ENCODE peak calls at places on chromosome 10, in seven cellular contexts. One of them, this sample, is unnamed.

GRCh38 chr10:500876-501275 is 188.6 kb downstream of the DIP2C start:
- DNase-seq in mesendoderm: no peak
- DNase-seq in trophoblast cell: no peak
- DNase-seq in neuronal stem cell: no peak
- DNase-seq in IMR-90: peak
- DNase-seq in H1: no peak
- DNase-seq in mesenchymal stem cell: no peak
- DNase-seq in this sample: no peak

GRCh38 chr10:91551856-91552255 is 81.0 kb downstream of the PPP1R3C start:
- DNase-seq in mesendoderm: peak
- DNase-seq in trophoblast cell: no peak
- DNase-seq in neuronal stem cell: peak
- DNase-seq in IMR-90: peak
- DNase-seq in H1: peak
- DNase-seq in mesenchymal stem cell: peak
- DNase-seq in this sample: peak

GRCh38 chr10:49076741-49077521 is 38.4 kb downstream of the VSTM4 start:
- DNase-seq in mesendoderm: no peak
- DNase-seq in trophoblast cell: no peak
- DNase-seq in neuronal stem cell: no peak
- DNase-seq in IMR-90: no peak
- DNase-seq in H1: peak
- DNase-seq in mesenchymal stem cell: no peak
- DNase-seq in this sample: no peak

GRCh38 chr10:74823791-74824183 is 2.6 kb upstream of the KAT6B start:
- DNase-seq in mesendoderm: no peak
- DNase-seq in trophoblast cell: no peak
- DNase-seq in neuronal stem cell: no peak
- DNase-seq in IMR-90: peak
- DNase-seq in H1: no peak
- DNase-seq in mesenchymal stem cell: no peak
- DNase-seq in this sample: no peak

GRCh38 chr10:93379366-93380042 is 102.6 kb downstream of the MYOF start:
- DNase-seq in mesendoderm: no peak
- DNase-seq in trophoblast cell: no peak
- DNase-seq in neuronal stem cell: no peak
- DNase-seq in IMR-90: peak
- DNase-seq in H1: no peak
- DNase-seq in mesenchymal stem cell: peak
- DNase-seq in this sample: no peak

GRCh38 chr10:50929670-50930069 is 44.2 kb upstream of the A1CF start:
- DNase-seq in mesendoderm: peak
- DNase-seq in trophoblast cell: no peak
- DNase-seq in neuronal stem cell: no peak
- DNase-seq in IMR-90: no peak
- DNase-seq in H1: no peak
- DNase-seq in mesenchymal stem cell: no peak
- DNase-seq in this sample: no peak

GRCh38 chr10:93652857-93653256 is 40.5 kb downstream of the PDE6C start:
- DNase-seq in mesendoderm: no peak
- DNase-seq in trophoblast cell: no peak
- DNase-seq in neuronal stem cell: no peak
- DNase-seq in IMR-90: peak
- DNase-seq in H1: no peak
- DNase-seq in mesenchymal stem cell: no peak
- DNase-seq in this sample: no peak

GRCh38 chr10:125144693-125145623 is 15.4 kb downstream of the CTBP2 start:
- DNase-seq in mesendoderm: peak
- DNase-seq in trophoblast cell: peak
- DNase-seq in neuronal stem cell: no peak
- DNase-seq in IMR-90: peak
- DNase-seq in H1: peak
- DNase-seq in mesenchymal stem cell: peak
- DNase-seq in this sample: peak

GRCh38 chr10:91700788-91701444 is 68.0 kb upstream of the PPP1R3C start:
- DNase-seq in mesendoderm: no peak
- DNase-seq in trophoblast cell: no peak
- DNase-seq in neuronal stem cell: no peak
- DNase-seq in IMR-90: peak
- DNase-seq in H1: no peak
- DNase-seq in mesenchymal stem cell: peak
- DNase-seq in this sample: no peak

GRCh38 chr10:30589441-30589840 is 40.1 kb downstream of the LYZL2 start:
- DNase-seq in mesendoderm: no peak
- DNase-seq in trophoblast cell: no peak
- DNase-seq in neuronal stem cell: no peak
- DNase-seq in IMR-90: no peak
- DNase-seq in H1: no peak
- DNase-seq in mesenchymal stem cell: no peak
- DNase-seq in this sample: no peak

GRCh38 chr10:71999360-72000072 is 35.3 kb downstream of the CHST3 start:
- DNase-seq in mesendoderm: peak
- DNase-seq in trophoblast cell: no peak
- DNase-seq in neuronal stem cell: no peak
- DNase-seq in IMR-90: peak
- DNase-seq in H1: no peak
- DNase-seq in mesenchymal stem cell: peak
- DNase-seq in this sample: no peak

GRCh38 chr10:132962623-132963429 is 20.5 kb upstream of the CFAP46 start:
- DNase-seq in mesendoderm: no peak
- DNase-seq in trophoblast cell: no peak
- DNase-seq in neuronal stem cell: no peak
- DNase-seq in IMR-90: peak
- DNase-seq in H1: no peak
- DNase-seq in mesenchymal stem cell: no peak
- DNase-seq in this sample: no peak

GRCh38 chr10:59589721-59590120 is 119.9 kb downstream of the SLC16A9 start:
- DNase-seq in mesendoderm: no peak
- DNase-seq in trophoblast cell: no peak
- DNase-seq in neuronal stem cell: no peak
- DNase-seq in IMR-90: no peak
- DNase-seq in H1: no peak
- DNase-seq in mesenchymal stem cell: no peak
- DNase-seq in this sample: no peak

GRCh38 chr10:38054361-38054797 is 39.8 kb upstream of the ZNF37A start:
- DNase-seq in mesendoderm: no peak
- DNase-seq in trophoblast cell: peak
- DNase-seq in neuronal stem cell: no peak
- DNase-seq in IMR-90: peak
- DNase-seq in H1: no peak
- DNase-seq in mesenchymal stem cell: peak
- DNase-seq in this sample: no peak

GRCh38 chr10:26821699-26822542 is 38.8 kb downstream of the ABI1 start:
- DNase-seq in mesendoderm: no peak
- DNase-seq in trophoblast cell: no peak
- DNase-seq in neuronal stem cell: no peak
- DNase-seq in IMR-90: no peak
- DNase-seq in H1: no peak
- DNase-seq in mesenchymal stem cell: no peak
- DNase-seq in this sample: no peak

GRCh38 chr10:124197301-124198148 is 104.1 kb upstream of the CHST15 start:
- DNase-seq in mesendoderm: no peak
- DNase-seq in trophoblast cell: no peak
- DNase-seq in neuronal stem cell: no peak
- DNase-seq in IMR-90: no peak
- DNase-seq in H1: no peak
- DNase-seq in mesenchymal stem cell: no peak
- DNase-seq in this sample: no peak

GRCh38 chr10:27742195-27742925 is 3.3 kb downstream of the MKX start:
- DNase-seq in mesendoderm: peak
- DNase-seq in trophoblast cell: peak
- DNase-seq in neuronal stem cell: no peak
- DNase-seq in IMR-90: peak
- DNase-seq in H1: peak
- DNase-seq in mesenchymal stem cell: peak
- DNase-seq in this sample: peak

GRCh38 chr10:96951954-96952353 is 119.9 kb downstream of the LCOR start:
- DNase-seq in mesendoderm: no peak
- DNase-seq in trophoblast cell: no peak
- DNase-seq in neuronal stem cell: no peak
- DNase-seq in IMR-90: no peak
- DNase-seq in H1: no peak
- DNase-seq in mesenchymal stem cell: no peak
- DNase-seq in this sample: no peak

GRCh38 chr10:100972904-100973535 is 3.7 kb downstream of the SEMA4G start:
- DNase-seq in mesendoderm: no peak
- DNase-seq in trophoblast cell: no peak
- DNase-seq in neuronal stem cell: no peak
- DNase-seq in IMR-90: no peak
- DNase-seq in H1: no peak
- DNase-seq in mesenchymal stem cell: no peak
- DNase-seq in this sample: no peak

GRCh38 chr10:100970076-100970913 is 991 bp downstream of the SEMA4G start:
- DNase-seq in mesendoderm: peak
- DNase-seq in trophoblast cell: peak
- DNase-seq in neuronal stem cell: no peak
- DNase-seq in IMR-90: no peak
- DNase-seq in H1: peak
- DNase-seq in mesenchymal stem cell: no peak
- DNase-seq in this sample: peak

GRCh38 chr10:100970914-100971811 is 1.9 kb downstream of the SEMA4G start:
- DNase-seq in mesendoderm: no peak
- DNase-seq in trophoblast cell: no peak
- DNase-seq in neuronal stem cell: no peak
- DNase-seq in IMR-90: no peak
- DNase-seq in H1: no peak
- DNase-seq in mesenchymal stem cell: no peak
- DNase-seq in this sample: no peak

GRCh38 chr10:100969175-100970075 is at the start of gene SEMA4G:
- DNase-seq in mesendoderm: peak
- DNase-seq in trophoblast cell: peak
- DNase-seq in neuronal stem cell: peak
- DNase-seq in IMR-90: peak
- DNase-seq in H1: peak
- DNase-seq in mesenchymal stem cell: peak
- DNase-seq in this sample: peak

DNA sequence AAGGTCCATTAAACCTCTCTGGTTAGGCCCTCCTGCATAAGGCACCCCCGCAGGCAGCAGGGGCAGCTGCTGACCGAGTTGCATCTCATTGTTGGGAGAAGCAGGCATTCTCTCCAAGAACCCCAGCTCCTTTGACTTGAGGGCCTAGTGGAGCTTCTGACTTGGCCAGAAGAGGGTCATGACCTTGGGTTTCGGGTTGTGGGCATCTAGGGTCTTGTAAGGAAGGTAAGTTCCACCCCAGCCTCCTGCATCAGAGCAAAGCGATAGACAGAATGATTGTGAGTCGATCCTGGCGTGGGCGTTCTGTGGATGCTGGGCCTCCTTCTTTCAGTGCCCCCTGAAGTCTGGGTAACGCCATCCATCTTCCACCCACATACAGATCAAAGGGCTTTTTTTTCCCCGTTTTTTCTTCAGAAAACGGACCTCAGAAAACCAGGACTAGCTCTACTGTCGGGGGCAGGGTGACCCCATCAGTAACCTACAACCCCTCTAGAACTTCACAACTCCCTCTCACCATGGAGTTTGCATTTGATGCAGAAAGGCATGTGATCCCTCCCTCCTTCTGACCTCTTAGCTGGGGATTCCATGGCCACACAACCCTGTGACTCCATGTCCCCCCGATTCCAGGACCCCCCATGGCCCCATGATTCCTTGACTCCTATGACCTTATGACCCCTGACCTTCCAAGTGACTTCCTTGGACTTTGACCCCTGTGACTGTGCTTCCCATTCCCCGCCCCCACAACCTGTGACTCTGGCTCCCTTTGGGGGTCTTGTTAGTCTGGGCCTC is 3.0 kb downstream of the SEMA4G start:
- DNase-seq in mesendoderm: no peak
- DNase-seq in trophoblast cell: no peak
- DNase-seq in neuronal stem cell: no peak
- DNase-seq in IMR-90: no peak
- DNase-seq in H1: no peak
- DNase-seq in mesenchymal stem cell: no peak
- DNase-seq in this sample: no peak
- H4K8ac ChIP-seq in mesendoderm: no peak
- H4K8ac ChIP-seq in trophoblast cell: no peak
- H4K8ac ChIP-seq in neuronal stem cell: no peak
- H4K8ac ChIP-seq in IMR-90: no peak
- H4K8ac ChIP-seq in H1: no peak
- H4K8ac ChIP-seq in mesenchymal stem cell: no peak
- H4K8ac ChIP-seq in this sample: no peak

GRCh38 chr10:6695519-6695918 is 115.4 kb upstream of the PRKCQ start:
- DNase-seq in mesendoderm: no peak
- DNase-seq in trophoblast cell: no peak
- DNase-seq in neuronal stem cell: no peak
- DNase-seq in IMR-90: no peak
- DNase-seq in H1: no peak
- DNase-seq in mesenchymal stem cell: no peak
- DNase-seq in this sample: no peak
- H4K8ac ChIP-seq in mesendoderm: no peak
- H4K8ac ChIP-seq in trophoblast cell: no peak
- H4K8ac ChIP-seq in neuronal stem cell: no peak
- H4K8ac ChIP-seq in IMR-90: no peak
- H4K8ac ChIP-seq in H1: no peak
- H4K8ac ChIP-seq in mesenchymal stem cell: no peak
- H4K8ac ChIP-seq in this sample: no peak

DNA sequence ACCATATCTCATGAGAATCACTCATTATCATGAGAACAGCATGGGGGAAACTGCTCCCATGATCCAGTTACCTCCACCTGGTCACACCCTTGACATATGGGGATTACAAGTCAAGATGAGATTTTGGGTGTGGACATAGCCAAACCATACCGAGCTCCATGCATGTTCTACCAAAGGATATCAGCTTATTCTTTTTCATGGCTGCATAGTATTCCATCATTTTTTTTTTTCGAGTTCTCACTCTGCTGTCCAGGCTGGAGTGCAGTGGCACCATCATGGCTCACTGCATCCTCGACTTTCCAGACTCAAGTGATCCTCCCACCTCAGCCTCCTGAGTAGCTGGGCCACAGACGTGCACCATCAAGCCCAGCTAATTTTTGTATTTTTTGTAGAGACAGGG is 668.3 kb downstream of the GATA3 start:
- DNase-seq in mesendoderm: no peak
- DNase-seq in trophoblast cell: no peak
- DNase-seq in neuronal stem cell: no peak
- DNase-seq in IMR-90: no peak
- DNase-seq in H1: no peak
- DNase-seq in mesenchymal stem cell: no peak
- DNase-seq in this sample: no peak
- H4K8ac ChIP-seq in mesendoderm: no peak
- H4K8ac ChIP-seq in trophoblast cell: no peak
- H4K8ac ChIP-seq in neuronal stem cell: no peak
- H4K8ac ChIP-seq in IMR-90: no peak
- H4K8ac ChIP-seq in H1: no peak
- H4K8ac ChIP-seq in mesenchymal stem cell: no peak
- H4K8ac ChIP-seq in this sample: no peak

DNA sequence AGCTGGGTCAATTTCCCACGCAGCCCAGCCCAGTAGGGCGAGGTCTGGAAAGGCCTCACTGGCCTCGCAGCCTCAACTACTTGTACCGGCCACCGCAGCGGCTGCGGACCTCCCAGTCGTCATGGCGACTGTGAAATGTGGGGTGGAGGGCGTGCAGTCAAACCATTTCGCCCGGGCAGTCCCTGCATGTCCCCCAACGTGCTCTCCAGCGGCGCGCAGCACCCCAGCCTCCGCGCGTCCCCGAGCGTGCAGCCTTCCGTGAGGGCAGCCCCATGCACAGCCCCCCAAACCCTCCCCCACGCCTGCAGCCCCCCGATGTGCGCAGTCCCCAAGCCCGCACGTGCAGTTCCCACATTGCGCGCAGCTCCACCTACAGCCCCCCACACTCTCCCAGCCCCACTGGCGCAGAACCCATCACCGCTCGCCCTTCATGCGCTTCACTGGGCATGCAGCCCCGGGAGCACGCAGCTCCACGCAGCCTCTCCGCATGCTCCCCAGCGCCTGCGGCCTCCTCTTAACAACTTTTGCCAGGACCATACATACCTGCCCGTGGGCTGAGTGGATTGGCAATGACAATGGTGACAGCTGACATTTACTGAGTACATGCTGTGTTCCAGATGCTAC is 34.5 kb upstream of the SFTPD start:
- DNase-seq in mesendoderm: no peak
- DNase-seq in trophoblast cell: no peak
- DNase-seq in neuronal stem cell: no peak
- DNase-seq in IMR-90: no peak
- DNase-seq in H1: no peak
- DNase-seq in mesenchymal stem cell: no peak
- DNase-seq in this sample: peak
- H4K8ac ChIP-seq in mesendoderm: no peak
- H4K8ac ChIP-seq in trophoblast cell: no peak
- H4K8ac ChIP-seq in neuronal stem cell: peak
- H4K8ac ChIP-seq in IMR-90: no peak
- H4K8ac ChIP-seq in H1: no peak
- H4K8ac ChIP-seq in mesenchymal stem cell: peak
- H4K8ac ChIP-seq in this sample: no peak